ENCODE peak calls at places on chromosomes 11 and 22, in five cellular contexts. L is breast epithelium, H is GM12891, F is H1, P is spleen. A is an unnamed sample.

GRCh38 chr11:78290293-78291176 is 101.8 kb downstream of the USP35 start:
- DNase-seq in L (peak), H (no peak), F (no peak), P (no peak), A (no peak)

GRCh38 chr22:24427500-24428164 is at the start of gene ADORA2A:
- DNase-seq in L (no peak), H (peak), F (no peak), P (peak), A (no peak)

GRCh38 chr11:77471520-77472234 is 2.2 kb downstream of the PAK1 start:
- DNase-seq in L (peak), H (no peak), F (no peak), P (no peak), A (no peak)

GRCh38 chr22:22417495-22418162 is 90.9 kb downstream of the ZNF280B start:
- DNase-seq in L (no peak), H (no peak), F (no peak), P (no peak), A (no peak)

GRCh38 chr11:103448966-103449365 is 339.7 kb downstream of the DYNC2H1 start:
- DNase-seq in L (no peak), H (no peak), F (no peak), P (no peak), A (no peak)

GRCh38 chr11:8318536-8318935 is 54.9 kb upstream of the LMO1 start:
- DNase-seq in L (no peak), H (no peak), F (peak), P (peak), A (no peak)

GRCh38 chr22:46039531-46039930 is 62.6 kb upstream of the WNT7B start:
- DNase-seq in L (no peak), H (no peak), F (no peak), P (no peak), A (no peak)

GRCh38 chr22:49262167-49262566 is 565.5 kb downstream of the BRD1 start:
- DNase-seq in L (no peak), H (no peak), F (no peak), P (no peak), A (no peak)

GRCh38 chr22:23787600-23787896 is 782 bp downstream of the SMARCB1 start:
- DNase-seq in L (no peak), H (no peak), F (no peak), P (no peak), A (no peak)

GRCh38 chr11:128929991-128930390 is 12.7 kb downstream of the TP53AIP1 start:
- DNase-seq in L (no peak), H (no peak), F (no peak), P (peak), A (no peak)

GRCh38 chr22:34973926-34974325 is 92.0 kb upstream of the ISX start:
- DNase-seq in L (no peak), H (no peak), F (no peak), P (no peak), A (no peak)

GRCh38 chr11:79160786-79161403 is 279.9 kb downstream of the TENM4 start:
- DNase-seq in L (no peak), H (no peak), F (no peak), P (no peak), A (no peak)

GRCh38 chr11:7670631-7671030 is 2.7 kb downstream of the CYB5R2 start:
- DNase-seq in L (no peak), H (no peak), F (no peak), P (no peak), A (no peak)

GRCh38 chr22:27796829-27797792 is 4.4 kb downstream of the MN1 start:
- DNase-seq in L (no peak), H (no peak), F (no peak), P (no peak), A (no peak)

GRCh38 chr11:126624491-126624890 is 269.0 kb downstream of the ST3GAL4 start:
- DNase-seq in L (no peak), H (no peak), F (no peak), P (no peak), A (no peak)

GRCh38 chr11:58505849-58506248 is 2.1 kb downstream of the OR5B21 start:
- DNase-seq in L (no peak), H (no peak), F (no peak), P (no peak), A (no peak)

GRCh38 chr22:19619144-19620009 is 94.9 kb upstream of the SEPTIN5 start:
- DNase-seq in L (no peak), H (peak), F (no peak), P (no peak), A (no peak)

GRCh38 chr11:34788642-34789041 is 127.5 kb downstream of the APIP start:
- DNase-seq in L (no peak), H (no peak), F (no peak), P (no peak), A (no peak)

GRCh38 chr11:121024989-121025388 is 1.1 kb downstream of the TBCEL start:
- DNase-seq in L (no peak), H (peak), F (no peak), P (no peak), A (no peak)

GRCh38 chr11:74492974-74493815 is at the start of gene LIPT2:
- DNase-seq in L (peak), H (peak), F (peak), P (peak), A (peak)

GRCh38 chr22:45769569-45770210 is 98.1 kb downstream of the ATXN10 start:
- DNase-seq in L (no peak), H (no peak), F (no peak), P (no peak), A (no peak)

GRCh38 chr11:72848846-72849466 is 34.7 kb downstream of the ATG16L2 start:
- DNase-seq in L (no peak), H (no peak), F (peak), P (no peak), A (no peak)

GRCh38 chr22:19238900-19239299 is 52.6 kb downstream of the CLTCL1 start:
- DNase-seq in L (no peak), H (no peak), F (no peak), P (no peak), A (no peak)

GRCh38 chr22:50340157-50340879 is 2.8 kb upstream of the PPP6R2 start:
- DNase-seq in L (no peak), H (no peak), F (no peak), P (no peak), A (no peak)

GRCh38 chr11:88384004-88384677 is 46.6 kb upstream of the CTSC start:
- DNase-seq in L (no peak), H (no peak), F (no peak), P (no peak), A (peak)

GRCh38 chr11:117026593-117027330 is 71.5 kb downstream of the SIK3 start:
- DNase-seq in L (no peak), H (no peak), F (no peak), P (no peak), A (no peak)

GRCh38 chr11:117837791-117838190 is 13.2 kb upstream of the FXYD2 start:
- DNase-seq in L (no peak), H (no peak), F (no peak), P (peak), A (no peak)

GRCh38 chr11:103737791-103738190 is 298.6 kb upstream of the DDI1 start:
- DNase-seq in L (no peak), H (no peak), F (no peak), P (no peak), A (no peak)

GRCh38 chr22:46043816-46044717 is 67.1 kb upstream of the WNT7B start:
- DNase-seq in L (peak), H (no peak), F (peak), P (peak), A (no peak)

GRCh38 chr22:50503475-50504145 is 3.9 kb downstream of the LMF2 start:
- DNase-seq in L (no peak), H (no peak), F (peak), P (no peak), A (no peak)

GRCh38 chr11:64081663-64082442 is 46.1 kb downstream of the FLRT1 start:
- DNase-seq in L (no peak), H (no peak), F (no peak), P (no peak), A (no peak)

GRCh38 chr11:117212697-117213355 is 13.7 kb downstream of the TAGLN start:
- DNase-seq in L (no peak), H (no peak), F (no peak), P (no peak), A (no peak)

GRCh38 chr11:128455766-128456165 is 131.6 kb downstream of the ETS1 start:
- DNase-seq in L (no peak), H (no peak), F (no peak), P (no peak), A (no peak)

GRCh38 chr11:79243412-79244174 is 197.2 kb downstream of the TENM4 start:
- DNase-seq in L (no peak), H (no peak), F (no peak), P (no peak), A (no peak)

GRCh38 chr11:94193288-94193687 is 64.6 kb downstream of the PANX1 start:
- DNase-seq in L (no peak), H (no peak), F (no peak), P (no peak), A (no peak)

GRCh38 chr22:26333088-26333800 is 95.8 kb upstream of the ASPHD2 start:
- DNase-seq in L (no peak), H (no peak), F (no peak), P (no peak), A (no peak)
- TF ChIP-seq POLR2AphosphoS5 in L (no peak), H (no peak), F (no peak), P (no peak), A (no peak)

GRCh38 chr11:112922606-112923005 is 38.6 kb upstream of the NCAM1 start:
- DNase-seq in L (no peak), H (no peak), F (peak), P (no peak), A (no peak)
- TF ChIP-seq POLR2AphosphoS5 in L (no peak), H (no peak), F (no peak), P (no peak), A (no peak)

GRCh38 chr11:19727246-19727645 is 14.6 kb downstream of the NAV2 start:
- DNase-seq in L (no peak), H (no peak), F (no peak), P (no peak), A (no peak)

GRCh38 chr11:19722702-19723101 is 10.1 kb downstream of the NAV2 start:
- DNase-seq in L (peak), H (no peak), F (no peak), P (no peak), A (no peak)

GRCh38 chr11:19725379-19726079 is 12.9 kb downstream of the NAV2 start:
- DNase-seq in L (peak), H (no peak), F (no peak), P (no peak), A (no peak)

GRCh38 chr11:19724765-19725164 is 12.1 kb downstream of the NAV2 start:
- DNase-seq in L (no peak), H (no peak), F (no peak), P (no peak), A (no peak)

DNA sequence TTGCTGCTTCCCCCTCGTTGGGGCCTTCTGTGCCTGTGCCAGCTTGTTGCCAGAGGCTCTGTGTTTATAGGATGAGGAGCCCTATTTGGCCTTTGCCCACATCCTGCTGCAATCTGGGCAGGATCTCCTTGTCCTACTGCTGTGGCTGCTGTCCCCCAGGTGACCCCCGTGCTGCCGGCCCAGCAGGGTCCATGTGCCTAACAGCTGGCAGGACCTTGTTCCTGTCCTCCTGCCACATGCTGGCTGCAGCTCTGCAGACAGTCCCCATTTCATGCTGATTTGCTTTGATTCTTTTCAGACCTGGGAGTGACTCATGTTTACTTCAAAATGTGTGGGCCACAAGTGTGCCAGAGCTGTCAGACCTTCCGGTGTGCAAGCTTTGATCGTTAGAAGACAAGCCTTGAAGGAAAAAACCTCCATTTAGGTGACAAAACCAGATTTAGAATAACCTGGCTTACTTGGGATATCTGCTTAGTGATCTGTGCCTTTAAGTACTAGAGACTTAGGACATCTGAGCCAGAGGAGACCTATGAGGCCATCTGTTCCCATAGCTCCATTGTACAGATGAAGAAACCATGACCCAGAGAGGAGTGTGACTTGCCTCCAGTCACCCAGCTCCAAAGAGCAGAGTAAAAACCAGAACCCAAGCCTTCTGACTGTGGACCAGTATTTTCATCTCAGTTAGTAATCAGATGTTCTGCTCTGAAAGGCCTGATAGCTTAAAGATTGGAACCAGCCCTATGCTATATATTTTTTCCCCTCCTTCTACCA is 11.1 kb downstream of the NAV2 start:
- DNase-seq in L (peak), H (no peak), F (no peak), P (no peak), A (no peak)
- TF ChIP-seq POLR2AphosphoS5 in L (no peak), H (no peak), F (no peak), P (no peak), A (no peak)

DNA sequence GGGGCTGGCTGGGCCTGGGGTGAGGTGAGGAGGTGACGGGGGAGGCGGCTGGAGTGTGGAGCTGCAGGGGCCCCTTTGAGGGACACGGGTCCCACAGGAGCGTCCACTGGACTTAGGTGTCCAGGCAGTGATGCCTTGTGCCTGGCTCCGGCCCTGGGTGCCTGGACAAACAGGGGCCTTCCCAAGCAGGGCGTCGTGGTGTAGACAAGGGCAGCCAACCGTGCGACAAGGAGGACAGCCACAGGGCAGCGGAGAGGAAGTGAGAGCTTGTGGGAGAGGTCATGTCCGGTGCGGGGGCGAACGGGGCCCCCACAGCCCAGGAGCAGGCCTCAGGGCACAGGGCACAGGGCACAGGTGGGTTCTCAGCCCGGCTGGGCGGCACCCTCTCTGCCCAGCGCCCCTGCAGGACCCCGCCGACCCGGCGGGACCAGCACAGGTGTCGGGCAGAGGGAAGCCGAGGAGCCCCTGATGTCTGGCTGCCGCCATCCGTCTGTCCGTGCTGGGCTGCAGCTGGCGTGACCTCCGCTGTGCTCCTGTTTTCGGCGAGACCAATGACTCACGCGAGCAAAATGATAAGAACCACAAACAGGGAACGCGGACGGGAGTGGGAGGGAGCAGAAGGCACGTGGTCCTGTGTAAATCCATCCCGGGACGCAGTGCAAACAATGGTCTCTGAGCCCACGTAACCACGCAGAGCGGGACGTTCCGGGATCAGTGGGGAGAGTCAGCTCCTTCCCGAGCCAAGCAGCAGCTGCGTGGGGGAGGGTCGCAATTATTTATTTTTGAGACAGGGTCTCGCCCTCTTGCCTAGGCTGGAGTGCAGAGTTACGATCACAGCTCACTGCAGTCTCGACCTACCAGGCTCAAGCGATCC is 49.1 kb upstream of the A4GALT start:
- DNase-seq in L (no peak), H (peak), F (no peak), P (peak), A (no peak)
- TF ChIP-seq POLR2AphosphoS5 in L (no peak), H (peak), F (no peak), P (peak), A (no peak)

GRCh38 chr11:19703211-19703610 is 9.4 kb upstream of the NAV2 start:
- DNase-seq in L (no peak), H (no peak), F (no peak), P (no peak), A (no peak)
- TF ChIP-seq POLR2AphosphoS5 in L (no peak), H (no peak), F (no peak), P (no peak), A (no peak)

DNA sequence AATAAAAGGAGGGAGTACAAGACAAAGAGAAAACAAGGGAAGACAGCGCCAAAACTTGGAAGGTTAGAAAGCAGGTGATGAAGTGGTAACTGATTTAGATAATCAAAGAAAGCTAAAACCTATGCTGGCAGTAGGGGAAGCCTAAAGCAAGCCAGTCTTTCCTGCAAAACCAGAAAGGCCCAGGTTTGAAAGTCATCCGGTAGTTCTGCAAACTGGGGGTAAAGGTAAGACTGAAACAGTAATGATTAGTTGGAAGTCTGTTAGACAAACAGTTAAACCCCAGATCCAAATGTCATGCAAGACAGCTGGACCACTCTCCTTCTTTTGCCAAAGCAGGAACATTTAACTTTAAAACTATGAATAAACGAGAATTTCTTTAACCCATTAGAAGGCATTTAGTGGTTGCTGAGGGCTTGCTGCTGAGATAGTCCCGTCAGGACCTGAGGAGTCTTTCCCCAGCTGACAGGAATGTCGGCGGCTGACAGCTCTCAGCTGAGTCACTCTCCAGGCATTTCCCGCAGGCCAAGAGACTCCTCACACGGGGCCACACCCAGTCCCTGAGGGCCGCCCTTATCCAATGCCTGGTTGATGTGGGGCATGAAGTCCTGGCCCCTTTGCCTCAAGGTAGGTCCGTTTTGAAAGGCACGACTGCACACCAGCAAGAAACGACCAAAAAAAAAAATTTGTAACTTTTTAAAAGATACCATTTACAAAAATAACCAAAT is 36.3 kb upstream of the CFAP300 start:
- DNase-seq in L (peak), H (no peak), F (peak), P (no peak), A (no peak)
- TF ChIP-seq POLR2AphosphoS5 in L (no peak), H (no peak), F (no peak), P (no peak), A (no peak)

DNA sequence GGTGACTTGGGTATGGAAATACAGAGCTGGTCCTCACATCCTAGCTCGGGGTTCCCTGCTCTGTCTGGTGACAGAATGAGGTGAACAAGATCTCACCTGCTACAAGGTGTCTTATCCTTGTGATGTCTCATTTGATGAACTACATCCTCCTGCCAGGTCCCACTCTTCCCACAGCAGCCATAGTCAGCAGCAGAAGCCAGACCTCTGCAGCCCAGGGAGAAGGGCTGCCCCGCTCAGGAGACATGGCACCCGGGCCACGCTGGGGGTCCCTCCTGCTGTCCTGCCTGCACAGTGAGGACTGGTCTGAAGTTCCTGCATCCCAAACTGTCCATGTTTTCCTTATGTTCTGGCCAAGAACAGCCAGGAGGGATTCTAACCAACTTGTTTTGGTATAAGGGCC is 414.1 kb downstream of the CTTN start:
- DNase-seq in L (no peak), H (no peak), F (no peak), P (no peak), A (no peak)
- TF ChIP-seq POLR2AphosphoS5 in L (no peak), H (no peak), F (no peak), P (no peak), A (no peak)